ENCODE peak calls at places on chromosome 2, in eight cellular contexts. J is suprapubic skin, H is IMR-90, A is H1, G is HCT116, U is body of pancreas, N is adrenal gland, Z is spleen. W is an unnamed sample. For H3K4me1, the result is how much of the 10 kb centered on the place peaks cover.

GRCh38 chr2:109031481-109032228 is 42.6 kb upstream of the EDAR start:
- DNase-seq in J (peak), H (peak), A (peak), G (no peak), U (peak), N (peak), Z (peak), W (peak)

GRCh38 chr2:70919672-70920366 is 15.9 kb upstream of the ATP6V1B1 start:
- DNase-seq in J (peak), H (peak), A (peak), G (peak), U (peak), N (peak), Z (peak), W (peak)

GRCh38 chr2:48414980-48415764 is 114.8 kb upstream of the STON1 start:
- DNase-seq in J (no peak), H (no peak), A (no peak), G (no peak), U (no peak), N (no peak), Z (no peak), W (no peak)

GRCh38 chr2:215754546-215754945 is 258.8 kb downstream of the MREG start:
- DNase-seq in J (no peak), H (no peak), A (no peak), G (no peak), U (peak), N (no peak), Z (no peak), W (no peak)

GRCh38 chr2:108199726-108200125 is 40.0 kb upstream of the SULT1C3 start:
- DNase-seq in J (no peak), H (peak), A (no peak), G (no peak), U (no peak), N (no peak), Z (no peak), W (no peak)

GRCh38 chr2:74003494-74004211 is 18.9 kb downstream of the TET3 start:
- DNase-seq in J (no peak), H (peak), A (no peak), G (no peak), U (no peak), N (peak), Z (peak), W (no peak)

GRCh38 chr2:30365201-30365600 is 81.8 kb upstream of the LCLAT1 start:
- DNase-seq in J (no peak), H (no peak), A (no peak), G (no peak), U (peak), N (no peak), Z (no peak), W (no peak)

GRCh38 chr2:191206613-191207471 is 38.4 kb upstream of the MYO1B start:
- DNase-seq in J (no peak), H (peak), A (no peak), G (no peak), U (no peak), N (no peak), Z (no peak), W (no peak)

GRCh38 chr2:133541797-133542196 is 26.5 kb downstream of the NCKAP5 start:
- DNase-seq in J (no peak), H (no peak), A (no peak), G (no peak), U (no peak), N (no peak), Z (no peak), W (no peak)

GRCh38 chr2:208570851-208571763 is 164.5 kb downstream of the PTH2R start:
- DNase-seq in J (no peak), H (no peak), A (no peak), G (no peak), U (no peak), N (no peak), Z (no peak), W (peak)
- H3K27ac ChIP-seq in J (no peak), H (no peak), A (no peak), G (no peak), U (no peak), N (no peak), Z (no peak), W (no peak)

DNA sequence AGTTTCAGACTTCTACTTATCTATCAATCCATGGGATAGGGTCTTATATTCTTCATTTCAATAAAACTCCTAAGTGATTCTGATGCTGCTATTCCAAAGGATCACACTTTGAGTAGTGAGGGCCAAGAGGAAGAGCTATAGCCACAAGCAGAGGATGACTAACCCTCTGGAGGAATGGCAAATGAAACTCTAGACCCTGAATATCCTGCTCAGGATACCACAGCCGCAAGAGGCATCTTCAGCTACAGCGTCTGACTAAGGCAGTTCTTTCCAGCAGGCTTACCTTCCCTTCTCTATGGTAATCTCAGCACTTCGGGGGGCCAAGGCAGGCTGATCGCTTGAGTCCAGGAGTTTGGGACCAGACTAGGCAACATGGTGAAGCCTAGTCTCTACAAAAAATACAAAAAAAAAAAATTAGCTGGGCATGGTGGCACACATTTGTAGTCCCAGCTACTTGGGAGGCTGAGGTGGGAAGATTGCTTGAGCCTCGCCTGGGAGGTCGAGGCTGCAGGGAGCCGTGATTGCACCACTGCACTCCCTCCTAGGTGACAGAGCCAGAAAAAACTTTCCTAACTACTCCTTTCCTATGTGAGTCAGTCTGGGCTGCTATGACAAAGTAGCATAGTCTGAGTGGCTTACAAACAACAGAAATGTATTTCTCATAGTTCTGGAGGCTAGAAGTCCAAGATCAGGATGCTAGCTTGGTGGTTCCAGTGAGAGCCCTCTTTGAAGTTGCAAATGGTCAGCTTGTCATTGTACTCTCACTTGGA is 371.9 kb downstream of the IRS1 start:
- DNase-seq in J (no peak), H (peak), A (no peak), G (peak), U (no peak), N (no peak), Z (no peak), W (no peak)
- H3K4me1 ChIP-seq in J (under half), H (under half), A (under half), G (half or more), U (under half), N (under half), Z (under half), W (under half)

DNA sequence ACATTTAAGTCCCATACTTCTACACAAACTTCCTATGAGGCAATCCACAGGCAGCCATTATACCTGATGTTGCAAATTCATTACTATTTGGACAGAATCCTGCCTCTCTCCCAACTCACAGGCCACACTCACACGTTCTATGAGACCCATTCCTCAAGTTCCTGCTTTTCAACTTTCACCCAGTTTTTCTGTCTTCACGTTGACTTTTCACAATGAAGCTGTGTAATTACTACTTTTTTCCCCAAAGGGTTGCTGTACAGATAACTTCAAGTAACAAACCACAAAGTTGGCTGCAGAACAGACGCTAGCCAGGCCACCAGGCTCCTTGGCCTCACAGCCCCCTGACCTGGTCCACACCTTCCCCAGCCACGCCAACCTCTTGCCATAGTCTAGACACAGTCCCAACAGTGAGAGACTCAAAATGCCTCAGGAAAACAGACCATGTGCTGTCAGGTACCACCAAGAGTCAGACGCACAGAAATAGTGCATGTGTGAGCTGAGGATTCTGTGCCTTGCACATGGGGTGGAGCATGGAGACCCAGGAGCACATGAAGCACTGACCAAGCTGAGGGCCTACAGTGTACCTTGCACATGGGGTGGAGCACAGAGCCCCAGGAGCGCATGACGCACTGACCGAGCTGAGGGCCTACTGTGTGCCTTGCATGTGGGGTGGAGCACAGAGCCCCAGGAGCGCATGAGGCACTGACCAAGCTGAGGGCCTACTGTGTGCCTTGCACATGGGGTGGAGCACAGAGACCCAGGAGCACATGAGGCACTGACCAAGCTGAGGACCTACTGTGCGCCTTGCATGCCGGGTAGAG is 61.0 kb downstream of the EIPR1 start:
- DNase-seq in J (no peak), H (no peak), A (no peak), G (no peak), U (no peak), N (no peak), Z (peak), W (no peak)
- TF ChIP-seq POLR2A in J (no peak), H (no peak), A (no peak), G (no peak), U (no peak), N (no peak), Z (no peak), W (no peak)

DNA sequence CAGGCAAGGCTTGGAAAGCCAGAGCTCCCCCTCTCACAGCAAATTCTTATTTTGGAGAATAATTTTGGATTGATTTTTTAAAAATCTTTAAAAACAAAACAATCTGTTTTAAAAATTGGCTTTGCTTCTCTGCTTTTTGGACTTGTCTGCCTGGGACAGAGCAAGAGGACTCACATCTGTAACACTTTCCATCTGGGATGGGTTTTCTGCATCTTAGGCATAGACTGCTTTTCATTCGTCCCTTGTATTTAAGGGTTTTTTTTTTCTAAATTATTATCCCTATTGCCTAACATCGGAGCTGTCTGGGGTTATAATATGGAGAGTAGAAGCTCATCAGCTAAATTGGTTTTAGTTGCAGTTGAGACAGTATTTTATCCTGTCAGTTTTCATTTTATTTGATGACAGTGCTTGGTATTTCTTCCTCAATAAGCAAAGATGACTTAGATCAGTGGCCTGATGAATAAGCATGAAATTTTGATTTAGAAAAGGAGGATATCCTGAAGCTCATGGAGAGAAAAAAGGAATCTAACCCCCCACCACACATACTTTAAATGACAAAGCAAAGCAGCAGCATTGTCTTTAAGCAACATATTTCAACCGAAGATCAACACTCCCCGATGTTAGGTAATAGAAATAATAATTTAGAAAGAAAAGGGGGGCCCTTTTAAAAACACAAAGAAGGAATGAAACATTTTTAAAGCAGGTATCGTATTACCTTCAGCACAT is 2.2 kb upstream of the FZD7 start:
- DNase-seq in J (no peak), H (no peak), A (no peak), G (no peak), U (no peak), N (no peak), Z (no peak), W (no peak)
- H3K27ac ChIP-seq in J (peak), H (peak), A (peak), G (no peak), U (no peak), N (no peak), Z (no peak), W (no peak)

GRCh38 chr2:172098287-172098649 is 4.4 kb downstream of the DLX2 start:
- DNase-seq in J (no peak), H (no peak), A (peak), G (no peak), U (no peak), N (no peak), Z (no peak), W (no peak)
- H3K4me1 ChIP-seq in J (half or more), H (under half), A (under half), G (half or more), U (half or more), N (half or more), Z (half or more), W (under half)

DNA sequence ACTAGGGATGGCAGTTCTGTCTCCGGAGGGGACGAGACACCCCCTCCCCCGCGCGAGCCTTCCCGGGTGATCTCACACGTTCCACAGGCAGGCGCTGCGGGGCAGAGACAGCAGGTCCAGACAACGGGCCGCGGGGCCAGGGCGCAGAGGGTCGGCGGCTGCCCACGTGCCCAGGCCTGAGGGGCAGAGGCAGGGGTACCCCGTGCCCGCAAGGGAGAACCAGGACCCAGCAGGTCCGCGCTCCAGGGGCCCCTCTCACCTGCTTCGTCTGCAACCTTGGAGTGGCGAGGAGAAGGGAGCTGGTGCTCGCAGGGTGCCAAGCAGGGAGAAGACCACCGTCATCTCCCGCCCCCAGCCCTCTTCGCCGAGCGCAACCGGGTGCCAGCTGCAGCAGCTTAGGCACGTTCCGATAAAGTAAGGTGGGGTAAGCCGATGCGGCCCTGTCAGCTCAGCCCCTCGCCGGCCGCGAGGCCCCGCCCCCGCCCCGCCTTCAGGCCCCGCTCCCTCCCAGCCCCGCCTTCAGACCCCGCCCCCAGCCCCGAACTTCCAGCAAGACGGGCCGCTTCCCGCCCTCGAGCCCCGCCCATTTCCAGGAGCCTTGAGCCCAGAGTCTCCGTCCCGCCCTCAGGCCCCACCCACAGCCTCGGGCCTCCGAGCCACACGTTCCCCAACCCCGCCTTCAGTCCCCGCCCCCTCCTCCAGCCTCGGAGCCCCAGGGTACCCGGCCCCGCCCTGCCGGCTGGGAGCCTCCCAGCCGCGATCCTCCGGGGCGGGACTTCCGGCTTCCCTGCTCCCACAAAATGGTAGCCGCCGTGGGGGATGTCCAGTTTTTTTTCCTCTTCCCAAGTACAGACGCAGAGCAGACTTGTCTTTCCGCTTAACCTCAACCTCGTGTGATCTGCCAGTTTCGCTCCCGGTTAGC is at the start of gene GPR155:
- DNase-seq in J (peak), H (peak), A (peak), G (peak), U (peak), N (peak), Z (peak), W (peak)
- TF ChIP-seq POLR2A in J (peak), H (peak), A (no peak), G (peak), U (peak), N (peak), Z (no peak), W (no peak)

GRCh38 chr2:172088245-172089004 is 3.1 kb downstream of the DLX1 start:
- DNase-seq in J (no peak), H (no peak), A (no peak), G (no peak), U (no peak), N (no peak), Z (no peak), W (no peak)

GRCh38 chr2:172085460-172086159 is at the start of gene DLX1:
- DNase-seq in J (no peak), H (no peak), A (peak), G (no peak), U (no peak), N (no peak), Z (peak), W (no peak)

GRCh38 chr2:172086349-172087190 is 1.3 kb downstream of the DLX1 start:
- DNase-seq in J (no peak), H (no peak), A (peak), G (no peak), U (peak), N (no peak), Z (peak), W (no peak)

GRCh38 chr2:172087780-172088244 is 2.5 kb downstream of the DLX1 start:
- DNase-seq in J (no peak), H (no peak), A (peak), G (no peak), U (no peak), N (no peak), Z (no peak), W (no peak)

DNA sequence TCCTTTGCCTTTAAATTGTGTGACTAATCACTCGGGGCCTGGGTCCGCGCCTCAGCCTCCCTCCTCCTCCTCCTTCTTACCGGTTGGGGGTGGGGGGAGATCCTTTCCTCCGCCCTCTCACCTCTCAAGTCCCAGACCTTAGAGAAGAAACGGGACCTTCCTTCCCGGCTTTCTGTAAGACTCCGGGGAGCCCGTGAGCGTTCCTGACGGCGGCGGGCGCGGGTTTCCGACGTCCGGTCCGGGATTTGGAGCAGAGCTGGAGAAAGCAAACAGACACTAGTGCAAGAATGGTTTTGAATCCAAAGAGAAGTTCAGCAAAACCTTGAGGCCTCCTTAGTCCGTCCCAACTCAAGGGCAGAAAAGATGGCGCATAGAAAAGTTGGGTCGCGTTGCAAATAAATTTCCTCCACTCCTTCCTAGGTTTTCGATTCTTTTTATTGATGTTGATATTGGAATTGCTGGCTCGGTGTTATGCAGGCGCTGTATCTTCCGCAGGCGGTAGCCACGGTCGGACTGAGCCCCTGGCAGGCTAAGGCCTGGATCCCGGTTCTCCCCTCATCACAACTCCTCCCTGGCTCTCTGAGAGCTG is 2.0 kb downstream of the DLX1 start:
- DNase-seq in J (no peak), H (no peak), A (no peak), G (no peak), U (no peak), N (no peak), Z (no peak), W (no peak)
- H3K27ac ChIP-seq in J (no peak), H (no peak), A (no peak), G (no peak), U (no peak), N (no peak), Z (no peak), W (no peak)

DNA sequence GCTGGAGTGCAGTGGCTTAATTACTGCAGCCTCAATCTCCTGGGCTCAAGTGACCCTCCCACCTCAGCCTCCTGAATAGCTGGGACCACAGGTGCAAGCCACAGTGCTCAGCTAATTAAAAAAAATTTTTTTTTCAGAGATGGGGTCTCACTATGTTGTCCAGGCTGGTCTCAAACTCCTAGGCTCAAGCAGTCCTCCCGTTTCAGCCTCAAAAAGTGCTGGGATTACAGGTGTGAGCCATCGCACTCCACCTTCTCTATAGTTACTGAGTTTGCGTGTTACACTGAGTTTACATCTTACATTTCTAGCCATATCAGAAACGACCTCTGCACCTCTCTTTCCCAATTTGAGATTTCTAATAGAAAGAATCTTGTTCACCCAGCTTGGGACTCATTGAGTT is 53.6 kb upstream of the EML4 start:
- DNase-seq in J (no peak), H (no peak), A (no peak), G (no peak), U (no peak), N (no peak), Z (no peak), W (no peak)
- H3K4me1 ChIP-seq in J (under half), H (under half), A (under half), G (under half), U (under half), N (under half), Z (under half), W (under half)

GRCh38 chr2:38750011-38750792 is 959 bp downstream of the SRSF7 start:
- DNase-seq in J (no peak), H (peak), A (no peak), G (no peak), U (peak), N (peak), Z (peak), W (peak)
- TF ChIP-seq POLR2A in J (peak), H (no peak), A (no peak), G (no peak), U (no peak), N (peak), Z (peak), W (peak)

DNA sequence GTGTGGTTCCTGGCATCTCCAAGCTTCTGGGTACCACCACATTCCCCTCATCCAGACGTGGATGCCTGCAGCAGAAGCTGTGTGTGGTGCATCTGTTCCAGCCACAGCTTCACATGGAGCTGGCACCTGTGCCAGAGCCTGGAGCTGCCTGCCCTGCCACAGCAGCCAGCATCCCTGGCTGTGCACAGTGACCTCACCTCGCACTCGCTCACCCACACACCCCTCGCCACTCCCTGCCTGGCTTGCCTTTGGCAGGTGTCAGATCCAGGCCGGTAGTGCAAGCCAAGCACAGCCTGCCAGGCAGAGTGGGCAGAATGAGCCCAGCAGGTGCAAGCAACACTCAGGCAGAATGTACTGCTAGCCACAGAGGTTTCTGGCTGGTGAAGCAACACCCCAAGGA is 59.9 kb upstream of the DYNC1I2 start:
- DNase-seq in J (no peak), H (no peak), A (no peak), G (no peak), U (no peak), N (no peak), Z (no peak), W (no peak)
- H3K27ac ChIP-seq in J (no peak), H (no peak), A (no peak), G (no peak), U (no peak), N (no peak), Z (no peak), W (no peak)